ENCODE peak calls at places on chromosome 12, in five cellular contexts. I is kidney, H is GM06990, O is transverse colon, S is A673. W is an unnamed sample.

GRCh38 chr12:75208851-75209781 is 523 bp downstream of the KCNC2 start:
- DNase-seq in I (peak; percentile 64), H (no peak), O (no peak), S (peak; percentile 57), W (no peak)

GRCh38 chr12:22321620-22322019 is 12.9 kb downstream of the ST8SIA1 start:
- DNase-seq in I (no peak), H (no peak), O (no peak), S (no peak), W (no peak)

GRCh38 chr12:68977909-68978610 is 45.1 kb upstream of the CPM start:
- DNase-seq in I (no peak), H (no peak), O (no peak), S (no peak), W (no peak)

GRCh38 chr12:86228656-86229055 is 27.5 kb downstream of the MGAT4C start:
- DNase-seq in I (no peak), H (no peak), O (no peak), S (no peak), W (no peak)

GRCh38 chr12:110901401-110901800 is 19.0 kb downstream of the MYL2 start:
- DNase-seq in I (no peak), H (no peak), O (no peak), S (no peak), W (no peak)

GRCh38 chr12:54355104-54355815 is 9.0 kb downstream of the GPR84 start:
- DNase-seq in I (no peak), H (no peak), O (no peak), S (no peak), W (no peak)

GRCh38 chr12:7989827-7990491 is 42.6 kb upstream of the FOXJ2 start:
- DNase-seq in I (peak; percentile 76), H (peak; percentile 26), O (peak; percentile 21), S (peak; percentile 36), W (peak; percentile 52)

GRCh38 chr12:117521327-117521726 is 159.9 kb upstream of the NOS1 start:
- DNase-seq in I (no peak), H (no peak), O (no peak), S (no peak), W (no peak)

GRCh38 chr12:53274445-53274844 is 6.3 kb downstream of the ESPL1 start:
- DNase-seq in I (no peak), H (no peak), O (no peak), S (no peak), W (no peak)

GRCh38 chr12:5511644-5512584 is 80.0 kb downstream of the NTF3 start:
- DNase-seq in I (no peak), H (peak; percentile 12), O (peak; percentile 34), S (peak; percentile 49), W (no peak)

GRCh38 chr12:128810182-128811127 is 13.3 kb downstream of the SLC15A4 start:
- DNase-seq in I (no peak), H (peak; percentile 76), O (peak; percentile 65), S (peak; percentile 38), W (peak; percentile 70)

GRCh38 chr12:66446276-66446675 is 144.0 kb downstream of the HELB start:
- DNase-seq in I (no peak), H (no peak), O (no peak), S (no peak), W (no peak)

GRCh38 chr12:51103977-51104376 is 20.6 kb upstream of the CSRNP2 start:
- DNase-seq in I (no peak), H (no peak), O (no peak), S (no peak), W (no peak)

DNA sequence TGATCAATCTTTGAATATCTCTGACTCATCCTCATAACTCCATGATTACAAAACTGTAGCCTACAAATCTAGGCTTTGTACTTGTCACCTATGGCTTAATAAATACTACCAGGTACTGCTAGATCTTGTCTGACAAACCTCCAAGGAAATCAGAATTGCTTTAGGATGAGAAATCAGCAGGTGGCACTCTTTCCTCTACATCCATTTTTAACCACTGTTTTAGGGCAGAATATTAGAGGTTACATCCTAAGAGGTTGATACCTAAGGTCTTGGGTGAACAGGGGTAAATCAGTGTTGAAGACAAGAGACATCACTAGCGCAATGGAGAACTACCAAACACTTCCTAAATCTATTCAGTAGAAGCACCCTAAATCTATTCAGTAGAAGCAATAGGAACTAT is 63.1 kb upstream of the SOX5 start:
- DNase-seq in I (no peak), H (no peak), O (no peak), S (peak; percentile 45), W (no peak)
- TF ChIP-seq CTCF in I (peak; percentile 16), H (peak; percentile 9), O (no peak), S (peak; percentile 45), W (no peak)

GRCh38 chr12:11595080-11595479 is 54.4 kb upstream of the ETV6 start:
- DNase-seq in I (no peak), H (no peak), O (no peak), S (no peak), W (no peak)

GRCh38 chr12:11601647-11602046 is 47.8 kb upstream of the ETV6 start:
- DNase-seq in I (no peak), H (no peak), O (no peak), S (no peak), W (no peak)

GRCh38 chr12:11598900-11599299 is 50.6 kb upstream of the ETV6 start:
- DNase-seq in I (no peak), H (no peak), O (no peak), S (no peak), W (no peak)

DNA sequence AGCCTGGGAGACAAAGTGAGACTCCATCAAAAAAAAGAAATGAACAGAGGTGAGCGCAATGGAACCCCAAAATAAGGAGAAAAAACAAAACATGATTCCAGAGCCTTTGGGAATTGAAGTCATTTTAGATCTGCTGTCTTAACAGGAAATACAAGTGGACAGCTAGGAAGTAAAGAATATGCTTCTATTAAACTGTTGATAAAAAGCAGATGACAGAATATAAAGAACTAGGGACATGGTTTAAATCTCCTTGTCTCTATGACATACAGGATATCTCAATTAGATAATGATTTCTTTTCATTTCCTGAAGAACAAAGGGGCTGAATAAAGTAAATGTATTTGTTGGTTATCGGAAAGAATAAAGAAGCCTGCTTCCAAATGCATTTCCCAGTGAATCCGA is 49.3 kb upstream of the ETV6 start:
- DNase-seq in I (no peak), H (no peak), O (no peak), S (peak; percentile 95), W (no peak)
- TF ChIP-seq CTCF in I (no peak), H (no peak), O (no peak), S (no peak), W (no peak)

DNA sequence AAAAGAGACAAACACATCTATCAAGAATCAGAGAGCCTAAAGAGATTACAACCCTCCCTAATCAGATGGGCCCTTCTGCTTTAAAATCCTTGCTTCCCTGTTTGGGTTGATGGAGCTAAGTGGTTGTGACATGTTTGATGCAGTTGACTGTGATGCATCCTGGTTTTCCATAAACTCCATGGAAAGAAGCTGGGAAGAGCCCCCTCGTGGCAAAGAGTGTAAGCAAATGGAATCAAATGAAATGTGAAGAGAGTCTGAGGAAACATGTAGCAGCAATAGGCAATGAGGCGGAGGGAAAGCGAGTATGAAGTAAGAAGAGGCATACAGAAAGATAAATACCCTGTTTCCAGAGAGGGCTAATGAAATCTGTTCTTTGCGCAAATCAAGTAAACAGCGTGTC is 70.4 kb upstream of the SLCO1C1 start:
- DNase-seq in I (no peak), H (no peak), O (no peak), S (peak; percentile 29), W (no peak)
- TF ChIP-seq CTCF in I (peak; percentile 18), H (no peak), O (no peak), S (peak; percentile 53), W (no peak)

GRCh38 chr12:48716493-48717251 is at the start of gene CCNT1:
- DNase-seq in I (peak; percentile 100), H (peak; percentile 99), O (peak; percentile 99), S (peak; percentile 100), W (peak; percentile 97)
- TF ChIP-seq CTCF in I (peak; percentile 13), H (no peak), O (peak; percentile 80), S (no peak), W (peak; percentile 12)

GRCh38 chr12:91912178-91912577 is 233.5 kb downstream of the BTG1 start:
- DNase-seq in I (no peak), H (no peak), O (no peak), S (no peak), W (no peak)

GRCh38 chr12:91913124-91913523 is 232.5 kb downstream of the BTG1 start:
- DNase-seq in I (no peak), H (no peak), O (no peak), S (no peak), W (no peak)

GRCh38 chr12:91914701-91915100 is 230.9 kb downstream of the BTG1 start:
- DNase-seq in I (no peak), H (no peak), O (no peak), S (no peak), W (no peak)

GRCh38 chr12:91913651-91914050 is 232.0 kb downstream of the BTG1 start:
- DNase-seq in I (no peak), H (no peak), O (no peak), S (no peak), W (no peak)

GRCh38 chr12:91910871-91911388 is 234.7 kb downstream of the BTG1 start:
- DNase-seq in I (no peak), H (no peak), O (no peak), S (no peak), W (no peak)
- TF ChIP-seq CTCF in I (no peak), H (no peak), O (no peak), S (no peak), W (no peak)

GRCh38 chr12:96261557-96261956 is 67.4 kb downstream of the ELK3 start:
- DNase-seq in I (no peak), H (no peak), O (no peak), S (no peak), W (no peak)

GRCh38 chr12:96266238-96266637 is 72.1 kb downstream of the ELK3 start:
- DNase-seq in I (no peak), H (no peak), O (no peak), S (no peak), W (no peak)

GRCh38 chr12:96265400-96265799 is 71.2 kb downstream of the ELK3 start:
- DNase-seq in I (no peak), H (no peak), O (no peak), S (no peak), W (no peak)

GRCh38 chr12:96265836-96266235 is 71.7 kb downstream of the ELK3 start:
- DNase-seq in I (no peak), H (no peak), O (no peak), S (no peak), W (no peak)

GRCh38 chr12:96263449-96263902 is 69.3 kb downstream of the ELK3 start:
- DNase-seq in I (no peak), H (no peak), O (no peak), S (no peak), W (no peak)
- TF ChIP-seq CTCF in I (no peak), H (no peak), O (no peak), S (no peak), W (no peak)

DNA sequence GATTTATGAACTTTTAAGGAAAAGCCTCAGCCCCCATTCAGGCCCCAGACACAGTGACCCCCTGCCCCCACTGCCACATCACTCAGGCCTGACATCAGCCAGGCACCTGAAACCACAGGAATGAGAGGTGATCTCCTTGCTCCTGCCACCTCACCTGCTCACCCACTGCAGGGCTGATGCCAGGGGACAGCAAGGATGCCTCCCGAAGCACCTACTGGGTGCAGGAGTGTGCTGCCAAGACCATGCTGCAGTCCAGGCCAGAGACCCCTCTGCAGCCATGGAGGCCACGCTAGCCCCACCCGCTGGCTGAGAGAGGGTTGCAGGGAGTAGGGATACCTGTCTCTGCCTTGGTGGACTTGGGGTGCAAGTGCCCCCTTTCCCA is 18.6 kb upstream of the KRT7 start:
- DNase-seq in I (peak; percentile 66), H (no peak), O (no peak), S (no peak), W (no peak)
- TF ChIP-seq CTCF in I (no peak), H (peak; percentile 13), O (peak; percentile 20), S (no peak), W (no peak)